ENCODE peak calls at places on chromosomes 5 and 9, in six cellular contexts. R is cardiac muscle cell; Z is RWPE2; L is CD4-positive, alpha-beta memory T cell; U is astrocyte; X is testis. T is an unnamed sample. For H3K4me1 and H3K27me3, the result is how much of the 10 kb centered on the place peaks cover.

GRCh38 chr9:23663536-23663935 is 162.5 kb downstream of the ELAVL2 start:
- DNase-seq in L (no peak), Z (no peak), U (peak), R (no peak), X (no peak), T (no peak)

GRCh38 chr9:137422668-137423000 is 328 bp downstream of the EXD3 start:
- DNase-seq in R (peak), X (no peak), L (peak), U (no peak), Z (no peak), T (no peak)

GRCh38 chr5:42666821-42667325 is 89.7 kb upstream of the CCDC152 start:
- DNase-seq in Z (no peak), X (no peak), U (no peak), R (peak), L (no peak), T (no peak)

GRCh38 chr5:132753135-132753987 is 6.1 kb downstream of the CCNI2 start:
- DNase-seq in Z (no peak), X (peak), R (no peak), L (no peak), U (no peak), T (peak)

GRCh38 chr9:120571443-120572257 is 8.3 kb downstream of the CDK5RAP2 start:
- DNase-seq in Z (no peak), R (peak), X (peak), U (peak), L (no peak), T (no peak)

GRCh38 chr9:131631254-131631653 is 85.9 kb downstream of the PRRT1B start:
- DNase-seq in X (no peak), Z (no peak), R (no peak), U (no peak), L (no peak), T (no peak)

GRCh38 chr5:53027913-53028312 is 38.8 kb downstream of the ITGA2 start:
- DNase-seq in X (no peak), Z (peak), L (no peak), U (peak), R (peak), T (no peak)

GRCh38 chr5:150137168-150137957 is 18.3 kb downstream of the PDGFRB start:
- DNase-seq in U (peak), L (no peak), R (peak), X (no peak), Z (no peak), T (no peak)

GRCh38 chr5:164555809-164556208 is 1050.4 kb downstream of the MAT2B start:
- DNase-seq in Z (no peak), L (no peak), U (no peak), R (peak), X (no peak), T (no peak)

GRCh38 chr5:162299793-162300192 is 232.2 kb downstream of the GABRG2 start:
- DNase-seq in L (no peak), U (no peak), R (no peak), Z (no peak), X (no peak), T (no peak)

GRCh38 chr5:108249785-108250100 is 132.2 kb downstream of the FBXL17 start:
- DNase-seq in U (no peak), X (no peak), R (no peak), Z (no peak), L (no peak), T (no peak)

GRCh38 chr5:138467711-138468132 is 2.4 kb downstream of the EGR1 start:
- DNase-seq in L (no peak), R (peak), X (no peak), U (no peak), Z (peak), T (no peak)

GRCh38 chr9:96408409-96409280 is 9.5 kb downstream of the ZNF367 start:
- DNase-seq in X (no peak), R (no peak), U (no peak), L (no peak), Z (no peak), T (no peak)

GRCh38 chr9:87606921-87607521 is 109.4 kb downstream of the DAPK1 start:
- DNase-seq in X (no peak), Z (no peak), U (peak), R (peak), L (no peak), T (peak)

GRCh38 chr5:139740993-139741672 is 54.5 kb upstream of the PSD2 start:
- DNase-seq in L (no peak), X (no peak), R (no peak), Z (no peak), U (no peak), T (no peak)

GRCh38 chr9:132797861-132798659 is 80.0 kb downstream of the AK8 start:
- DNase-seq in L (no peak), U (no peak), R (peak), X (peak), Z (no peak), T (no peak)

GRCh38 chr9:92100237-92100911 is 14.8 kb downstream of the SPTLC1 start:
- DNase-seq in U (peak), Z (peak), L (no peak), X (no peak), R (peak), T (no peak)

GRCh38 chr5:91312698-91313097 is 70.4 kb downstream of the ARRDC3 start:
- DNase-seq in X (no peak), R (no peak), U (no peak), Z (no peak), L (no peak), T (no peak)

GRCh38 chr5:159181152-159181551 is 28.2 kb downstream of the RNF145 start:
- DNase-seq in L (no peak), R (peak), Z (no peak), U (no peak), X (no peak), T (no peak)

GRCh38 chr5:132883261-132883834 is 9.9 kb downstream of the LEAP2 start:
- DNase-seq in X (peak), U (peak), L (peak), R (peak), Z (no peak), T (peak)

GRCh38 chr5:141326088-141326854 is 4.0 kb upstream of the PCDHGA1 start:
- DNase-seq in Z (no peak), X (peak), U (peak), L (peak), R (peak), T (no peak)

GRCh38 chr9:12956261-12956660 is 181.4 kb downstream of the LURAP1L start:
- DNase-seq in L (no peak), U (no peak), X (no peak), Z (no peak), R (peak), T (no peak)

GRCh38 chr9:137318976-137319375 is 16.9 kb upstream of the NRARP start:
- DNase-seq in U (no peak), Z (peak), L (no peak), R (no peak), X (no peak), T (no peak)

GRCh38 chr5:135670588-135670987 is 91.8 kb upstream of the CXCL14 start:
- DNase-seq in Z (no peak), U (no peak), R (no peak), L (no peak), X (no peak), T (no peak)

GRCh38 chr9:79233542-79233941 is 338.2 kb upstream of the TLE4 start:
- DNase-seq in Z (no peak), X (peak), L (no peak), R (peak), U (no peak), T (no peak)

GRCh38 chr9:18909140-18910018 is 123.6 kb downstream of the SAXO1 start:
- DNase-seq in L (no peak), Z (no peak), R (no peak), U (no peak), X (peak), T (no peak)

GRCh38 chr5:128109138-128109537 is 25.6 kb downstream of the SLC12A2 start:
- DNase-seq in X (no peak), R (no peak), Z (peak), L (no peak), U (no peak), T (no peak)

GRCh38 chr5:138650196-138650595 is 75.0 kb upstream of the HSPA9 start:
- DNase-seq in R (no peak), L (no peak), Z (no peak), X (no peak), U (no peak), T (no peak)

GRCh38 chr5:179731791-179732411 is 721 bp upstream of the MAML1 start:
- DNase-seq in X (peak), U (peak), Z (no peak), R (peak), L (no peak), T (no peak)

GRCh38 chr5:370311-370958 is 48.9 kb downstream of the AHRR start:
- DNase-seq in Z (no peak), R (no peak), X (peak), U (no peak), L (no peak), T (no peak)

GRCh38 chr9:20286154-20286553 is 336.1 kb downstream of the MLLT3 start:
- DNase-seq in X (no peak), R (no peak), L (no peak), U (no peak), Z (no peak), T (no peak)

GRCh38 chr9:137441289-137441934 is at the start of gene ENTPD8:
- DNase-seq in X (no peak), R (no peak), U (no peak), L (no peak), Z (peak), T (peak)

GRCh38 chr9:110638381-110638954 is 30.1 kb upstream of the MUSK start:
- DNase-seq in Z (no peak), X (no peak), R (peak), U (no peak), L (no peak), T (no peak)

GRCh38 chr5:124661317-124662141 is 84.9 kb downstream of the ZNF608 start:
- DNase-seq in X (peak), R (peak), L (no peak), Z (no peak), U (peak), T (peak)
- H3K4me3 ChIP-seq in X (no peak), R (no peak), L (no peak), Z (no peak), U (peak), T (no peak)

GRCh38 chr9:37001461-37001860 is 32.6 kb downstream of the PAX5 start:
- DNase-seq in L (no peak), U (no peak), Z (no peak), R (no peak), X (no peak), T (no peak)

GRCh38 chr9:37004424-37004935 is 29.6 kb downstream of the PAX5 start:
- DNase-seq in R (no peak), X (no peak), L (no peak), Z (no peak), U (no peak), T (no peak)

GRCh38 chr9:36999728-37000333 is 34.2 kb downstream of the PAX5 start:
- DNase-seq in Z (no peak), R (no peak), L (no peak), U (no peak), X (no peak), T (no peak)

GRCh38 chr9:37002036-37002412 is 32.0 kb downstream of the PAX5 start:
- DNase-seq in L (no peak), X (no peak), U (no peak), R (no peak), Z (no peak), T (no peak)

GRCh38 chr9:37002413-37003217 is 31.5 kb downstream of the PAX5 start:
- DNase-seq in U (no peak), L (no peak), X (no peak), R (no peak), Z (no peak), T (no peak)
- H3K4me1 ChIP-seq in U (under half), L (under half), X (under half), R (under half), Z (under half), T (under half)

GRCh38 chr5:115733607-115734006 is 82.9 kb downstream of the CDO1 start:
- DNase-seq in L (no peak), Z (no peak), R (no peak), U (no peak), X (no peak), T (no peak)
- H3K27me3 ChIP-seq in L (under half), Z (under half), R (under half), U (under half), X (under half), T (under half)

DNA sequence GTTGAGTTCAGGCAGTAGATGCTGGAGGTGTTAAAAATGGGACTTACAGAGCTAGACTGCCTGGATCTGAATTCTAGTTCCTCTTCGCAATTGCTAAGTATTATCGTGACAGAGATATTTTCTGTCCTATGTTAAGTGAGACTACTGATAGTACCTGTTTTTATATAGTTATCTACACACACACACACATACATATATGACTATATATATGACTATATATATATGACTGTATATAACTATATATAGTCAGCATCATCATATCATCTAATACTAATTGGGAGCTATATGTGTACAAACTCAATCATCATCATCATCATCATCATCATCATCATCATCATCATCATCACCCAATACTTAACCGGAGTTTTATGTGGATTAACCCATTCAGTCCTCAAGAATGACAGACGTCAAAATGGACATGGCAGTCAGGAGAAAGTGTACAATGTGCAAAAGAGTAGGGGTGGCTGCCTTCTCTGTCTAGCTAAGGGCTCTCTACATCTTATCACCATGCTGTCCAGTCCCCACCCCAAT is 7.3 kb downstream of the PIK3R1 start:
- DNase-seq in U (no peak), R (no peak), Z (no peak), L (no peak), X (no peak), T (no peak)
- H3K4me3 ChIP-seq in U (no peak), R (no peak), Z (no peak), L (no peak), X (no peak), T (no peak)

GRCh38 chr5:176561259-176561658 is 12.1 kb downstream of the CDHR2 start:
- DNase-seq in X (no peak), Z (no peak), R (no peak), L (no peak), U (no peak), T (no peak)

GRCh38 chr5:176562189-176562588 is 13.0 kb downstream of the CDHR2 start:
- DNase-seq in L (no peak), R (no peak), U (no peak), X (no peak), Z (no peak), T (no peak)

GRCh38 chr5:176560364-176560763 is 11.2 kb downstream of the CDHR2 start:
- DNase-seq in Z (no peak), L (no peak), X (no peak), U (no peak), R (no peak), T (no peak)

GRCh38 chr5:176559683-176560082 is 10.5 kb downstream of the CDHR2 start:
- DNase-seq in X (no peak), U (no peak), Z (no peak), L (peak), R (no peak), T (no peak)

GRCh38 chr5:176557846-176558245 is 8.7 kb downstream of the CDHR2 start:
- DNase-seq in Z (no peak), U (no peak), X (no peak), L (no peak), R (no peak), T (no peak)
- H3K4me1 ChIP-seq in Z (under half), U (under half), X (under half), L (under half), R (under half), T (under half)

DNA sequence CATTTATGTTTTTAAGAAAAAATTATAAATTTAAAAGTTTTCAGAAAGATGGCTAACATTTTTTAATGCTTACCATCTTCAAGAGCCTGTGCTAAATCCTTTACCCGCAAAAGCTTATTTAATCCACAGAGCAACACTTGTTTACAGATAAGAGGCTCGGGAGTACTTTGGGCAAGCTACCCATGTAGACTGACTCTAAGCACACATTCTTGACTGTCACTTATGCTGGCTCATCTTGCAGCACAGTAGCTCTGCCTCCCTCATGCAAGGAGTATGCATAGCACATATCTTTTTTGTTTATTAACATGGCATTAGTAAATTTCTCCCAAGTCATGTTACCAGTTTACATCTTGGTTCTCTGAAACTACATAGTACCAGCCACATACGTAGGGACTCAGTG is 14.7 kb downstream of the SH3RF2 start:
- DNase-seq in U (no peak), L (no peak), X (peak), R (no peak), Z (no peak), T (no peak)
- H3K27me3 ChIP-seq in U (under half), L (under half), X (under half), R (under half), Z (under half), T (under half)

GRCh38 chr9:16131269-16131668 is 578.4 kb downstream of the CCDC171 start:
- DNase-seq in X (no peak), R (peak), Z (no peak), U (no peak), L (no peak), T (no peak)

GRCh38 chr9:16133032-16133431 is 580.2 kb downstream of the CCDC171 start:
- DNase-seq in L (no peak), Z (no peak), R (no peak), X (no peak), U (no peak), T (no peak)

GRCh38 chr9:16133556-16134227 is 580.8 kb downstream of the CCDC171 start:
- DNase-seq in U (peak), R (peak), L (no peak), Z (no peak), X (peak), T (peak)

GRCh38 chr9:16134351-16134750 is 581.5 kb downstream of the CCDC171 start:
- DNase-seq in R (no peak), X (no peak), Z (no peak), L (no peak), U (no peak), T (no peak)

DNA sequence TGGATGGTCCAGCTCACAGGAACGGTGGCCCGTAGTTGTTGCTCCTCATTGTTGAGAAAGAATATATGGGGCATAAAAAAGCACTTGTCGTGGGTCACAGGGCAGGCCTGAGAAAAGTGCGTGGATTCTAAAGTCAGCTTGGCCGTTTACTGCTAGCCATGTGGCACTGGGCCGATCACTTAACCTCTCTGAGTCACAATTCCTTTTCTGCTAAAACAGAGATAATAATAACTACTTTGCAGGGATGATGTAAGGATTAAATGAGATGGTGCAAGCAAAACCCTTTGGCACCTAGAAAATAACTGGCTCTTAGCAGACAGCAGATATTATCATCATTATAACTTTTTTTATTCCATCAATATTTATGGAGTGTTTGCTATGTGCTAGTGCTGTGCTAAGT is 579.7 kb downstream of the CCDC171 start:
- DNase-seq in U (peak), R (peak), Z (no peak), L (no peak), X (no peak), T (no peak)
- H3K4me3 ChIP-seq in U (no peak), R (no peak), Z (no peak), L (no peak), X (no peak), T (no peak)

T was measured in HAP-1.